ENCODE peak calls at places on chromosomes 7 and 10, in eight cellular contexts. O is foreskin fibroblast, Q is B cell, P is GM06990, F is fibroblast of lung, Z is osteocyte, C is bronchial epithelial cell, N is endothelial cell. L is an unnamed sample.
A peak's percentile ranks its signal among the peaks of the same experiment; 100 is the strongest.

GRCh38 chr7:98826811-98827231 is 43.0 kb downstream of the TMEM130 start:
- DNase-seq in O (no peak), Q (no peak), P (no peak), F (no peak), Z (no peak), C (no peak), N (no peak), L (no peak)

GRCh38 chr7:92133133-92133736 is 1.0 kb downstream of the CYP51A1 start:
- DNase-seq in O (no peak), Q (no peak), P (no peak), F (peak; percentile 46), Z (no peak), C (no peak), N (no peak), L (no peak)

GRCh38 chr7:150307129-150307528 is 16.0 kb upstream of the LRRC61 start:
- DNase-seq in O (no peak), Q (no peak), P (no peak), F (no peak), Z (no peak), C (no peak), N (no peak), L (no peak)

GRCh38 chr7:81244213-81244612 is 325.4 kb upstream of the SEMA3C start:
- DNase-seq in O (peak; percentile 14), Q (no peak), P (no peak), F (no peak), Z (no peak), C (peak; percentile 50), N (no peak), L (no peak)

GRCh38 chr10:113583561-113583960 is 30.7 kb downstream of the HABP2 start:
- DNase-seq in O (no peak), Q (no peak), P (no peak), F (no peak), Z (no peak), C (no peak), N (no peak), L (no peak)

GRCh38 chr7:5428470-5429252 is 5.0 kb upstream of the TNRC18 start:
- DNase-seq in O (peak; percentile 80), Q (no peak), P (no peak), F (peak; percentile 92), Z (no peak), C (peak; percentile 63), N (peak; percentile 38), L (no peak)

GRCh38 chr10:105063796-105064195 is 422.7 kb downstream of the SORCS3 start:
- DNase-seq in O (peak; percentile 52), Q (no peak), P (no peak), F (peak; percentile 53), Z (no peak), C (peak; percentile 57), N (peak; percentile 68), L (no peak)

GRCh38 chr7:2313450-2314208 is 612 bp downstream of the SNX8 start:
- DNase-seq in O (no peak), Q (no peak), P (peak; percentile 60), F (no peak), Z (peak; percentile 84), C (no peak), N (no peak), L (peak; percentile 33)

GRCh38 chr7:128737441-128737840 is 1.7 kb upstream of the CALU start:
- DNase-seq in O (no peak), Q (no peak), P (no peak), F (no peak), Z (no peak), C (no peak), N (no peak), L (no peak)

GRCh38 chr10:89518876-89519842 is 16.2 kb downstream of the SLC16A12 start:
- DNase-seq in O (peak; percentile 92), Q (no peak), P (no peak), F (peak; percentile 36), Z (no peak), C (no peak), N (no peak), L (no peak)

GRCh38 chr10:103584216-103585010 is 90.9 kb downstream of the NEURL1 start:
- DNase-seq in O (peak; percentile 52), Q (peak; percentile 71), P (peak; percentile 43), F (peak; percentile 11), Z (no peak), C (no peak), N (no peak), L (peak; percentile 72)

GRCh38 chr10:42783181-42783549 is 570 bp downstream of the BMS1 start:
- DNase-seq in O (peak; percentile 26), Q (no peak), P (no peak), F (peak; percentile 78), Z (no peak), C (peak; percentile 67), N (no peak), L (no peak)

GRCh38 chr7:125644113-125644512 is 714.5 kb upstream of the POT1 start:
- DNase-seq in O (no peak), Q (no peak), P (no peak), F (peak; percentile 2), Z (no peak), C (no peak), N (no peak), L (no peak)

GRCh38 chr7:11830582-11831382 is 1.2 kb downstream of the THSD7A start:
- DNase-seq in O (no peak), Q (no peak), P (no peak), F (peak; percentile 61), Z (no peak), C (peak; percentile 54), N (no peak), L (no peak)

GRCh38 chr10:47299989-47300931 is at the start of gene GDF10:
- DNase-seq in O (no peak), Q (no peak), P (no peak), F (peak; percentile 1), Z (no peak), C (no peak), N (peak; percentile 40), L (no peak)

DNA sequence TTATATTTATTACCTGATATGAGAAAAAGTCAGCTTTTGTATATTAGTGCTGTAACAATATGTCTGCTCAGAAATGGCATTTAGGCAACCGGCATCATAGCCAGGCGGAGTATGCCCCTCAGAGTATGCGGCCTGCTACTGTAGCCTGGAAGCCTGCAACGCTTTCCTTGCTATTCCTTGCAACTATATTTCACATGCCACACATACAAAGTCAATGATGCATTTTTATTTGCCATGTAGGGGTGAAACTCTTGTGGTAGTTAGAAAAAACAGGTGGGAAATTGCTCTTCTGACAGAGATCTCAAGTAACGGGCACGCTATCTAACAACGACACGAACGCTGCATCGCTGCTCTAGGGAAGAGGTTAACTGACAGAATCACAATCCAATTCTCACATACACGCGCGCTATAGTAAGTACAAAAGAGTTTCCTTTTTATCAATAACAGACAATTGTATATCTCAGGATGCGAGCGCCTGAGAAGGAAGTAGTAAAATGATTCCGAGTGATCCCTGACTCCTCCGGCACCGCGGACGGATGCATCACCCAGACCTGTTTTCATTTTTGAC is 5.9 kb downstream of the EBF3 start:
- DNase-seq in O (no peak), Q (no peak), P (no peak), F (no peak), Z (peak; percentile 38), C (no peak), N (no peak), L (no peak)
- TF ChIP-seq CTCF in O (no peak), Q (no peak), P (no peak), F (no peak), Z (no peak), C (no peak), N (no peak), L (no peak)

GRCh38 chr10:23742807-23743206 is 303.9 kb downstream of the OTUD1 start:
- DNase-seq in O (no peak), Q (no peak), P (no peak), F (no peak), Z (no peak), C (no peak), N (no peak), L (no peak)

GRCh38 chr10:23742368-23742767 is 303.5 kb downstream of the OTUD1 start:
- DNase-seq in O (no peak), Q (no peak), P (no peak), F (no peak), Z (no peak), C (no peak), N (no peak), L (no peak)
- TF ChIP-seq CTCF in O (no peak), Q (no peak), P (no peak), F (no peak), Z (no peak), C (no peak), N (no peak), L (no peak)

GRCh38 chr10:17802966-17803365 is 6.2 kb upstream of the MRC1 start:
- DNase-seq in O (no peak), Q (no peak), P (no peak), F (peak; percentile 44), Z (no peak), C (peak; percentile 12), N (no peak), L (no peak)

GRCh38 chr10:17808971-17809841 is at the start of gene MRC1:
- DNase-seq in O (no peak), Q (no peak), P (no peak), F (no peak), Z (no peak), C (no peak), N (no peak), L (no peak)

GRCh38 chr10:17802350-17802749 is 6.8 kb upstream of the MRC1 start:
- DNase-seq in O (no peak), Q (no peak), P (no peak), F (no peak), Z (no peak), C (no peak), N (no peak), L (no peak)

GRCh38 chr10:17805921-17806577 is 3.1 kb upstream of the MRC1 start:
- DNase-seq in O (no peak), Q (no peak), P (no peak), F (no peak), Z (no peak), C (no peak), N (no peak), L (no peak)

GRCh38 chr10:17805440-17805839 is 3.7 kb upstream of the MRC1 start:
- DNase-seq in O (no peak), Q (no peak), P (no peak), F (no peak), Z (no peak), C (no peak), N (no peak), L (no peak)
- TF ChIP-seq CTCF in O (no peak), Q (no peak), P (no peak), F (no peak), Z (no peak), C (no peak), N (no peak), L (no peak)

GRCh38 chr10:13143761-13144160 is 17.6 kb upstream of the MCM10 start:
- DNase-seq in O (no peak), Q (no peak), P (no peak), F (no peak), Z (no peak), C (no peak), N (no peak), L (no peak)

GRCh38 chr10:13136651-13137050 is 24.7 kb upstream of the MCM10 start:
- DNase-seq in O (no peak), Q (no peak), P (no peak), F (no peak), Z (no peak), C (no peak), N (no peak), L (no peak)

GRCh38 chr10:13139150-13139549 is 22.2 kb upstream of the MCM10 start:
- DNase-seq in O (no peak), Q (no peak), P (no peak), F (no peak), Z (no peak), C (no peak), N (no peak), L (no peak)

GRCh38 chr10:13139671-13140070 is 21.7 kb upstream of the MCM10 start:
- DNase-seq in O (no peak), Q (no peak), P (no peak), F (no peak), Z (no peak), C (no peak), N (no peak), L (no peak)

GRCh38 chr10:13140627-13141190 is 20.6 kb upstream of the MCM10 start:
- DNase-seq in O (no peak), Q (no peak), P (no peak), F (no peak), Z (no peak), C (no peak), N (no peak), L (no peak)
- TF ChIP-seq CTCF in O (no peak), Q (no peak), P (no peak), F (no peak), Z (no peak), C (no peak), N (no peak), L (no peak)